ENCODE peak calls at places on chromosomes 16 and 17, in five cellular contexts. Y is naive thymus-derived CD8-positive, alpha-beta T cell; Q is GF-D8; D is naive B cell; H is ureter. X is an unnamed sample.

GRCh38 chr16:30609002-30609927 is 924 bp downstream of the ZNF689 start:
- DNase-seq in H (peak), Y (peak), D (no peak), Q (no peak), X (no peak)

GRCh38 chr17:4407216-4407615 is 26.5 kb upstream of the SPNS3 start:
- DNase-seq in Q (no peak), H (no peak), D (no peak), Y (no peak), X (no peak)

GRCh38 chr17:8835631-8836364 is 31.7 kb downstream of the PIK3R6 start:
- DNase-seq in D (no peak), Y (no peak), H (no peak), Q (no peak), X (no peak)

GRCh38 chr16:74837056-74837455 is 62.4 kb upstream of the FA2H start:
- DNase-seq in D (no peak), Q (no peak), H (no peak), Y (no peak), X (no peak)

GRCh38 chr16:27473101-27473900 is 71.3 kb downstream of the IL21R start:
- DNase-seq in D (no peak), Q (no peak), H (no peak), Y (no peak), X (no peak)

GRCh38 chr17:77615672-77616242 is 342.7 kb upstream of the TNRC6C start:
- DNase-seq in Y (no peak), D (no peak), H (no peak), Q (no peak), X (no peak)

GRCh38 chr17:13575922-13576419 is 25.8 kb downstream of the HS3ST3A1 start:
- DNase-seq in Q (no peak), Y (no peak), H (no peak), D (no peak), X (no peak)

GRCh38 chr17:50297407-50297865 is 23.2 kb downstream of the TMEM92 start:
- DNase-seq in D (peak), Y (peak), H (peak), Q (no peak), X (peak)

GRCh38 chr16:11674818-11675560 is 6.7 kb downstream of the SNN start:
- DNase-seq in H (no peak), Y (peak), D (no peak), Q (no peak), X (peak)

GRCh38 chr16:450800-451512 is 25.5 kb downstream of the RAB11FIP3 start:
- DNase-seq in Y (no peak), Q (no peak), H (no peak), D (no peak), X (no peak)

GRCh38 chr16:12207939-12208338 is 231.4 kb downstream of the SNX29 start:
- DNase-seq in Y (no peak), Q (no peak), H (no peak), D (no peak), X (no peak)

GRCh38 chr16:11796227-11797165 is 562 bp downstream of the ZC3H7A start:
- DNase-seq in H (peak), Y (no peak), D (peak), Q (no peak), X (no peak)

GRCh38 chr16:53546988-53547391 is 44.0 kb upstream of the AKTIP start:
- DNase-seq in Y (no peak), Q (no peak), H (no peak), D (no peak), X (peak)

GRCh38 chr16:21708533-21709115 is 44.9 kb downstream of the OTOA start:
- DNase-seq in Y (peak), H (peak), Q (peak), D (peak), X (peak)

X was measured in HCT116.